ENCODE peak calls at places on chromosomes 6 and 20, in five cellular contexts. One of them, this sample, is unnamed.

GRCh38 chr20:18662279-18662678 is 74.4 kb downstream of the DTD1 start:
- DNase-seq in amniotic stem cell: no peak
- DNase-seq in aorta: no peak
- DNase-seq in stimulated activated CD4-positive, alpha-beta T cell treated with anti-CD3 and anti-CD28 coated beads, Interleukin-12 subunit alpha, Interleukin-12 subunit beta, amount 100 ng/mL, for 4 hours: no peak
- DNase-seq in cerebellar nuclear complex: no peak
- DNase-seq in this sample: no peak

GRCh38 chr6:159473844-159474243 is 219.2 kb downstream of the SOD2 start:
- DNase-seq in amniotic stem cell: no peak
- DNase-seq in aorta: no peak
- DNase-seq in stimulated activated CD4-positive, alpha-beta T cell treated with anti-CD3 and anti-CD28 coated beads, Interleukin-12 subunit alpha, Interleukin-12 subunit beta, amount 100 ng/mL, for 4 hours: no peak
- DNase-seq in cerebellar nuclear complex: no peak
- DNase-seq in this sample: peak

GRCh38 chr6:166251655-166252054 is 56.5 kb downstream of the PRR18 start:
- DNase-seq in amniotic stem cell: no peak
- DNase-seq in aorta: no peak
- DNase-seq in stimulated activated CD4-positive, alpha-beta T cell treated with anti-CD3 and anti-CD28 coated beads, Interleukin-12 subunit alpha, Interleukin-12 subunit beta, amount 100 ng/mL, for 4 hours: no peak
- DNase-seq in cerebellar nuclear complex: no peak
- DNase-seq in this sample: no peak

GRCh38 chr6:101146389-101146788 is 247.1 kb upstream of the GRIK2 start:
- DNase-seq in amniotic stem cell: no peak
- DNase-seq in aorta: no peak
- DNase-seq in stimulated activated CD4-positive, alpha-beta T cell treated with anti-CD3 and anti-CD28 coated beads, Interleukin-12 subunit alpha, Interleukin-12 subunit beta, amount 100 ng/mL, for 4 hours: no peak
- DNase-seq in cerebellar nuclear complex: no peak
- DNase-seq in this sample: no peak

GRCh38 chr20:11499235-11499634 is 418.5 kb upstream of the BTBD3 start:
- DNase-seq in amniotic stem cell: no peak
- DNase-seq in aorta: no peak
- DNase-seq in stimulated activated CD4-positive, alpha-beta T cell treated with anti-CD3 and anti-CD28 coated beads, Interleukin-12 subunit alpha, Interleukin-12 subunit beta, amount 100 ng/mL, for 4 hours: no peak
- DNase-seq in cerebellar nuclear complex: no peak
- DNase-seq in this sample: no peak

GRCh38 chr20:1389703-1390385 is 3.0 kb downstream of the FKBP1A start:
- DNase-seq in amniotic stem cell: no peak
- DNase-seq in aorta: no peak
- DNase-seq in stimulated activated CD4-positive, alpha-beta T cell treated with anti-CD3 and anti-CD28 coated beads, Interleukin-12 subunit alpha, Interleukin-12 subunit beta, amount 100 ng/mL, for 4 hours: no peak
- DNase-seq in cerebellar nuclear complex: no peak
- DNase-seq in this sample: no peak

GRCh38 chr6:3750324-3751018 is 1.0 kb downstream of the PXDC1 start:
- DNase-seq in amniotic stem cell: peak
- DNase-seq in aorta: peak
- DNase-seq in stimulated activated CD4-positive, alpha-beta T cell treated with anti-CD3 and anti-CD28 coated beads, Interleukin-12 subunit alpha, Interleukin-12 subunit beta, amount 100 ng/mL, for 4 hours: peak
- DNase-seq in cerebellar nuclear complex: no peak
- DNase-seq in this sample: peak

GRCh38 chr20:15236812-15237211 is 899.4 kb upstream of the FLRT3 start:
- DNase-seq in amniotic stem cell: no peak
- DNase-seq in aorta: no peak
- DNase-seq in stimulated activated CD4-positive, alpha-beta T cell treated with anti-CD3 and anti-CD28 coated beads, Interleukin-12 subunit alpha, Interleukin-12 subunit beta, amount 100 ng/mL, for 4 hours: no peak
- DNase-seq in cerebellar nuclear complex: no peak
- DNase-seq in this sample: no peak

GRCh38 chr20:32541917-32542615 is 43.1 kb downstream of the NOL4L start:
- DNase-seq in amniotic stem cell: no peak
- DNase-seq in aorta: no peak
- DNase-seq in stimulated activated CD4-positive, alpha-beta T cell treated with anti-CD3 and anti-CD28 coated beads, Interleukin-12 subunit alpha, Interleukin-12 subunit beta, amount 100 ng/mL, for 4 hours: no peak
- DNase-seq in cerebellar nuclear complex: no peak
- DNase-seq in this sample: no peak

GRCh38 chr6:75230484-75231325 is 12.9 kb downstream of the COX7A2 start:
- DNase-seq in amniotic stem cell: peak
- DNase-seq in aorta: no peak
- DNase-seq in stimulated activated CD4-positive, alpha-beta T cell treated with anti-CD3 and anti-CD28 coated beads, Interleukin-12 subunit alpha, Interleukin-12 subunit beta, amount 100 ng/mL, for 4 hours: no peak
- DNase-seq in cerebellar nuclear complex: no peak
- DNase-seq in this sample: no peak

GRCh38 chr20:58743076-58743566 is 50.5 kb downstream of the NPEPL1 start:
- DNase-seq in amniotic stem cell: no peak
- DNase-seq in aorta: no peak
- DNase-seq in stimulated activated CD4-positive, alpha-beta T cell treated with anti-CD3 and anti-CD28 coated beads, Interleukin-12 subunit alpha, Interleukin-12 subunit beta, amount 100 ng/mL, for 4 hours: no peak
- DNase-seq in cerebellar nuclear complex: no peak
- DNase-seq in this sample: no peak

GRCh38 chr6:45614488-45615285 is 237.0 kb upstream of the SUPT3H start:
- DNase-seq in amniotic stem cell: no peak
- DNase-seq in aorta: no peak
- DNase-seq in stimulated activated CD4-positive, alpha-beta T cell treated with anti-CD3 and anti-CD28 coated beads, Interleukin-12 subunit alpha, Interleukin-12 subunit beta, amount 100 ng/mL, for 4 hours: no peak
- DNase-seq in cerebellar nuclear complex: no peak
- DNase-seq in this sample: no peak

GRCh38 chr6:162151050-162151658 is 576.4 kb downstream of the PRKN start:
- DNase-seq in amniotic stem cell: no peak
- DNase-seq in aorta: no peak
- DNase-seq in stimulated activated CD4-positive, alpha-beta T cell treated with anti-CD3 and anti-CD28 coated beads, Interleukin-12 subunit alpha, Interleukin-12 subunit beta, amount 100 ng/mL, for 4 hours: no peak
- DNase-seq in cerebellar nuclear complex: peak
- DNase-seq in this sample: no peak

GRCh38 chr6:169225887-169226286 is 27.8 kb downstream of the THBS2 start:
- DNase-seq in amniotic stem cell: no peak
- DNase-seq in aorta: no peak
- DNase-seq in stimulated activated CD4-positive, alpha-beta T cell treated with anti-CD3 and anti-CD28 coated beads, Interleukin-12 subunit alpha, Interleukin-12 subunit beta, amount 100 ng/mL, for 4 hours: no peak
- DNase-seq in cerebellar nuclear complex: no peak
- DNase-seq in this sample: no peak

GRCh38 chr20:34213213-34213612 is 28.0 kb upstream of the ASIP start:
- DNase-seq in amniotic stem cell: no peak
- DNase-seq in aorta: no peak
- DNase-seq in stimulated activated CD4-positive, alpha-beta T cell treated with anti-CD3 and anti-CD28 coated beads, Interleukin-12 subunit alpha, Interleukin-12 subunit beta, amount 100 ng/mL, for 4 hours: no peak
- DNase-seq in cerebellar nuclear complex: no peak
- DNase-seq in this sample: no peak

GRCh38 chr6:81999270-81999669 is 246.8 kb upstream of the TENT5A start:
- DNase-seq in amniotic stem cell: no peak
- DNase-seq in aorta: no peak
- DNase-seq in stimulated activated CD4-positive, alpha-beta T cell treated with anti-CD3 and anti-CD28 coated beads, Interleukin-12 subunit alpha, Interleukin-12 subunit beta, amount 100 ng/mL, for 4 hours: no peak
- DNase-seq in cerebellar nuclear complex: no peak
- DNase-seq in this sample: no peak

GRCh38 chr6:65505736-65506135 is 201.3 kb downstream of the EYS start:
- DNase-seq in amniotic stem cell: no peak
- DNase-seq in aorta: no peak
- DNase-seq in stimulated activated CD4-positive, alpha-beta T cell treated with anti-CD3 and anti-CD28 coated beads, Interleukin-12 subunit alpha, Interleukin-12 subunit beta, amount 100 ng/mL, for 4 hours: no peak
- DNase-seq in cerebellar nuclear complex: no peak
- DNase-seq in this sample: no peak

GRCh38 chr6:126926926-126927325 is 191.5 kb upstream of the RSPO3 start:
- DNase-seq in amniotic stem cell: no peak
- DNase-seq in aorta: no peak
- DNase-seq in stimulated activated CD4-positive, alpha-beta T cell treated with anti-CD3 and anti-CD28 coated beads, Interleukin-12 subunit alpha, Interleukin-12 subunit beta, amount 100 ng/mL, for 4 hours: no peak
- DNase-seq in cerebellar nuclear complex: no peak
- DNase-seq in this sample: peak

GRCh38 chr6:126307859-126308258 is 32.1 kb upstream of the CENPW start:
- DNase-seq in amniotic stem cell: peak
- DNase-seq in aorta: no peak
- DNase-seq in stimulated activated CD4-positive, alpha-beta T cell treated with anti-CD3 and anti-CD28 coated beads, Interleukin-12 subunit alpha, Interleukin-12 subunit beta, amount 100 ng/mL, for 4 hours: no peak
- DNase-seq in cerebellar nuclear complex: no peak
- DNase-seq in this sample: no peak

GRCh38 chr20:4443016-4443415 is 278.7 kb upstream of the PRND start:
- DNase-seq in amniotic stem cell: no peak
- DNase-seq in aorta: peak
- DNase-seq in stimulated activated CD4-positive, alpha-beta T cell treated with anti-CD3 and anti-CD28 coated beads, Interleukin-12 subunit alpha, Interleukin-12 subunit beta, amount 100 ng/mL, for 4 hours: no peak
- DNase-seq in cerebellar nuclear complex: no peak
- DNase-seq in this sample: no peak

GRCh38 chr20:16051968-16052367 is 521.3 kb downstream of the KIF16B start:
- DNase-seq in amniotic stem cell: no peak
- DNase-seq in aorta: no peak
- DNase-seq in stimulated activated CD4-positive, alpha-beta T cell treated with anti-CD3 and anti-CD28 coated beads, Interleukin-12 subunit alpha, Interleukin-12 subunit beta, amount 100 ng/mL, for 4 hours: no peak
- DNase-seq in cerebellar nuclear complex: no peak
- DNase-seq in this sample: no peak

GRCh38 chr6:69233195-69233524 is 563.6 kb downstream of the LMBRD1 start:
- DNase-seq in amniotic stem cell: no peak
- DNase-seq in aorta: no peak
- DNase-seq in stimulated activated CD4-positive, alpha-beta T cell treated with anti-CD3 and anti-CD28 coated beads, Interleukin-12 subunit alpha, Interleukin-12 subunit beta, amount 100 ng/mL, for 4 hours: no peak
- DNase-seq in cerebellar nuclear complex: no peak
- DNase-seq in this sample: no peak

GRCh38 chr6:4895971-4896370 is 107.9 kb downstream of the RPP40 start:
- DNase-seq in amniotic stem cell: no peak
- DNase-seq in aorta: no peak
- DNase-seq in stimulated activated CD4-positive, alpha-beta T cell treated with anti-CD3 and anti-CD28 coated beads, Interleukin-12 subunit alpha, Interleukin-12 subunit beta, amount 100 ng/mL, for 4 hours: no peak
- DNase-seq in cerebellar nuclear complex: no peak
- DNase-seq in this sample: no peak

GRCh38 chr6:168371989-168372711 is 52.6 kb upstream of the DACT2 start:
- DNase-seq in amniotic stem cell: no peak
- DNase-seq in aorta: peak
- DNase-seq in stimulated activated CD4-positive, alpha-beta T cell treated with anti-CD3 and anti-CD28 coated beads, Interleukin-12 subunit alpha, Interleukin-12 subunit beta, amount 100 ng/mL, for 4 hours: no peak
- DNase-seq in cerebellar nuclear complex: no peak
- DNase-seq in this sample: no peak

GRCh38 chr20:48584391-48585249 is 243.2 kb downstream of the PREX1 start:
- DNase-seq in amniotic stem cell: no peak
- DNase-seq in aorta: no peak
- DNase-seq in stimulated activated CD4-positive, alpha-beta T cell treated with anti-CD3 and anti-CD28 coated beads, Interleukin-12 subunit alpha, Interleukin-12 subunit beta, amount 100 ng/mL, for 4 hours: no peak
- DNase-seq in cerebellar nuclear complex: no peak
- DNase-seq in this sample: no peak